ENCODE peak calls at places on chromosomes 1 and 21, in nine cellular contexts. V, Z, H, L, O, X, C, N and F are unnamed samples.

GRCh38 chr21:41258617-41259016 is 58.0 kb upstream of the FAM3B start:
- DNase-seq in O (no peak), L (no peak), V (no peak), N (peak; percentile 75), C (no peak), X (no peak), Z (no peak), H (peak; percentile 88), F (no peak)

GRCh38 chr1:66350001-66350547 is 183.9 kb upstream of the SGIP1 start:
- DNase-seq in X (peak; percentile 35), N (no peak), Z (no peak), L (peak; percentile 86), O (no peak), H (peak; percentile 34), C (no peak), V (no peak), F (peak; percentile 77)

GRCh38 chr1:87795615-87796337 is 467.1 kb downstream of the LMO4 start:
- DNase-seq in Z (no peak), H (peak; percentile 15), O (no peak), L (no peak), N (no peak), C (peak; percentile 30), X (no peak), V (no peak), F (no peak)

GRCh38 chr1:161763522-161764098 is 2.5 kb upstream of the ATF6 start:
- DNase-seq in X (peak; percentile 37), V (no peak), Z (peak; percentile 20), N (no peak), C (peak; percentile 36), O (no peak), H (no peak), L (peak; percentile 47), F (peak; percentile 73)

GRCh38 chr1:24193046-24193445 is 6.0 kb upstream of the IFNLR1 start:
- DNase-seq in O (no peak), N (peak; percentile 26), X (no peak), V (peak; percentile 55), L (peak; percentile 59), C (no peak), Z (no peak), H (peak; percentile 41), F (peak; percentile 68)

GRCh38 chr1:20381045-20381641 is 90.5 kb downstream of the VWA5B1 start:
- DNase-seq in H (no peak), C (no peak), N (no peak), V (no peak), Z (no peak), X (no peak), L (no peak), O (no peak), F (no peak)

GRCh38 chr1:181208967-181209366 is 120.5 kb downstream of the IER5 start:
- DNase-seq in X (no peak), H (no peak), Z (no peak), L (no peak), C (no peak), N (no peak), O (no peak), V (no peak), F (no peak)

GRCh38 chr1:27713139-27713725 is 12.5 kb upstream of the FAM76A start:
- DNase-seq in V (no peak), C (no peak), X (no peak), N (no peak), Z (no peak), H (no peak), O (no peak), L (no peak), F (no peak)

GRCh38 chr1:172533511-172534116 is 664 bp downstream of the SUCO start:
- DNase-seq in Z (peak; percentile 44), C (peak; percentile 44), N (peak; percentile 30), O (no peak), V (peak; percentile 33), X (peak; percentile 58), H (peak; percentile 36), L (peak; percentile 59), F (peak; percentile 72)

GRCh38 chr21:42527489-42528158 is 14.0 kb downstream of the SLC37A1 start:
- DNase-seq in V (no peak), L (no peak), C (no peak), O (no peak), N (no peak), Z (no peak), X (no peak), H (no peak), F (no peak)

GRCh38 chr1:12581179-12581578 is 36.8 kb downstream of the DHRS3 start:
- DNase-seq in H (no peak), O (no peak), X (no peak), L (no peak), N (no peak), Z (no peak), C (no peak), V (no peak), F (no peak)

GRCh38 chr1:47252369-47252768 is 20.3 kb upstream of the TAL1 start:
- DNase-seq in O (no peak), X (no peak), H (no peak), Z (no peak), V (no peak), L (no peak), C (no peak), N (no peak), F (no peak)

GRCh38 chr1:46489638-46490602 is at the start of gene DMBX1:
- DNase-seq in Z (peak; percentile 86), O (no peak), N (no peak), C (peak; percentile 65), V (peak; percentile 86), L (peak; percentile 72), H (no peak), X (peak; percentile 91), F (peak; percentile 95)

GRCh38 chr1:17539526-17540254 is at the start of gene ARHGEF10L:
- DNase-seq in L (no peak), H (no peak), X (peak; percentile 74), Z (peak; percentile 88), V (no peak), N (no peak), O (peak; percentile 39), C (peak; percentile 41), F (no peak)

GRCh38 chr1:81237531-81238528 is 562.9 kb upstream of the ADGRL2 start:
- DNase-seq in Z (no peak), C (no peak), L (no peak), H (peak; percentile 8), O (no peak), X (peak; percentile 24), N (no peak), V (no peak), F (no peak)

GRCh38 chr21:44943005-44943685 is 3.3 kb downstream of the SLX9 start:
- DNase-seq in Z (no peak), H (peak; percentile 32), N (no peak), V (no peak), O (no peak), X (no peak), C (no peak), L (no peak), F (no peak)

GRCh38 chr21:44942566-44942965 is 2.7 kb downstream of the SLX9 start:
- DNase-seq in Z (no peak), C (peak; percentile 54), L (no peak), H (no peak), V (no peak), X (no peak), O (no peak), N (no peak), F (no peak)

GRCh38 chr21:44940116-44940631 is 345 bp downstream of the SLX9 start:
- DNase-seq in V (peak; percentile 36), N (no peak), L (no peak), Z (no peak), O (no peak), C (no peak), X (peak; percentile 70), H (no peak), F (no peak)

GRCh38 chr21:44939532-44940115 is at the start of gene SLX9:
- DNase-seq in N (peak; percentile 75), H (peak; percentile 73), Z (peak; percentile 98), V (peak; percentile 78), L (peak; percentile 88), O (peak; percentile 78), X (peak; percentile 92), C (peak; percentile 75), F (peak; percentile 92)

DNA sequence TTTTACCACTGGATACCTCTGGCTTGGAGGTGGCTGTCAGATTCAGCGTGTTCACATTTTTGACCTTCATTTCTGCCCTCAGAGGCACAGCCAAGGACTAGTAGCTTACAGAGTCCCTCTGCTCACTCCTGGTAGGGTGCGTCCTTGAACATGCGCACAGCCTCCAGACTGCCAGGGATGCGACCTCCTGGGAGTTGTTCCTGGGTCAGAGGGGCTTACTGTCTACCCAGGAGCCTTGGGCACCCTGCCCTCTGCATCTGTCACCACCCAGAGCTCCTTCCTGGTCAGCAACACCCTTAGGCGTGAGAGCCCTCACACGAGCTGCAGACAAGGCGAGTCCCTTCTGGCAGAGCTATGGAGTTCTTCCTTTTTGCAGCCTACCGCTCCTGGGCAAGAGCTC is 1.7 kb downstream of the SLX9 start:
- DNase-seq in H (no peak), N (no peak), O (no peak), V (no peak), X (no peak), C (no peak), L (no peak), Z (no peak), F (no peak)
- H3K9ac ChIP-seq in H (peak overlapping the region; percentile 33), N (no peak overlapping the region), O (no peak overlapping the region), V (no peak overlapping the region), X (peak overlapping the region; percentile 85), C (peak overlapping the region; percentile 41), L (peak overlapping the region; percentile 18), Z (no peak overlapping the region), F (no peak overlapping the region)

GRCh38 chr1:115088871-115089442 is 346 bp downstream of the TSPAN2 start:
- DNase-seq in V (no peak), C (no peak), X (no peak), Z (peak; percentile 54), O (no peak), H (no peak), L (peak; percentile 8), N (no peak), F (no peak)
- H3K9ac ChIP-seq in V (peak overlapping the region; percentile 81), C (peak overlapping the region; percentile 58), X (peak overlapping the region; percentile 40), Z (no peak overlapping the region), O (peak overlapping the region; percentile 87), H (peak overlapping the region; percentile 55), L (peak overlapping the region; percentile 69), N (no peak overlapping the region), F (peak overlapping the region; percentile 41)

DNA sequence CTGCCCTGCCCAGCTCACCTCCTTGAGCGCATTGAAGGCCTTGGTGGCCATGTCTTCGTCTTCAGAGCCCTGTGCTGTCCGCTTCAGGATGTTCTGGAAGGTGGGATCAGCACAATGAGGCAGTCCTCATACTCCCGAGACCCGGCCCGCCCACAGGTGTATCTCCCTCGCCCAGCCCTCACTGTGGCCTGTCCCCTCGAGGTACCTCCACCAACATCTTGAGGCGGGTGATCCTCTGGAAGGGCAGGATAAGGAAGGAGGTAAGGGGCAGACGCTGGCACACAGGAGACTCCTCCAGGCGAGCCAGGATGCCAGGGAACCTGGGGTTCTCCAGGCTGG is 7.2 kb downstream of the ARHGEF19 start:
- DNase-seq in O (no peak), V (no peak), X (no peak), C (no peak), H (no peak), L (no peak), Z (no peak), N (no peak), F (no peak)
- H3K9ac ChIP-seq in O (peak overlapping the region; percentile 34), V (no peak overlapping the region), X (no peak overlapping the region), C (no peak overlapping the region), H (no peak overlapping the region), L (no peak overlapping the region), Z (no peak overlapping the region), N (no peak overlapping the region), F (no peak overlapping the region)

DNA sequence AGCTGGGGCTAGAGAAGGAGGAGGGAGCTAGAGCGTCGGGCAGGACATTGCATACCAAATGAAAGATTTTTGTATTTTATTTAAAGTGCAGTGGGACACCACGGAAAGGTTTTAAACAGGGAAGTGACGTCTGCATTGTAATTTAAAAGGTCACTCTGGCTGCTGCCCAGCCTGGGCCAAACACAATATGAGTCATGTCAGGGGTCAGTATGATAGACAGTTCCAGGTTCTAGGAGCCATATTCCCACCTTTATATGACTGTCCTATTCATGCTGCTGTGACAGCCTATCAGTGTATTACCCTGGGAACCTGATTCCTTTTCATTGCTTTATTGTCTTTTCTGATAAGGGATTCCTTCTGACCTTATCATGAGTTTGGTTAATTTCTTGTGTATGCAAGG is 5.2 kb downstream of the VANGL1 start:
- DNase-seq in H (peak; percentile 28), L (no peak), O (no peak), C (no peak), V (no peak), Z (no peak), X (no peak), N (no peak), F (peak; percentile 32)
- H3K9ac ChIP-seq in H (no peak overlapping the region), L (peak overlapping the region; percentile 33), O (no peak overlapping the region), C (no peak overlapping the region), V (no peak overlapping the region), Z (no peak overlapping the region), X (no peak overlapping the region), N (no peak overlapping the region), F (no peak overlapping the region)